ENCODE peak calls at places on chromosome 13, in ten cellular contexts. Z, U, J, L, Y, T, W, R, D and K are unnamed samples.

GRCh38 chr13:92807343-92807742 is 419.3 kb upstream of the GPC6 start:
- DNase-seq in Z (no peak), U (no peak), J (no peak), L (no peak), Y (no peak), T (peak), W (no peak), R (no peak), D (no peak), K (no peak)

GRCh38 chr13:50888362-50888761 is 21.2 kb upstream of the RNASEH2B start:
- DNase-seq in Z (no peak), U (no peak), J (no peak), L (no peak), Y (no peak), T (no peak), W (no peak), R (no peak), D (no peak), K (no peak)

GRCh38 chr13:50365683-50366391 is 350.6 kb downstream of the KCNRG start:
- DNase-seq in Z (no peak), U (no peak), J (no peak), L (no peak), Y (peak), T (no peak), W (no peak), R (no peak), D (no peak), K (no peak)

GRCh38 chr13:48081739-48082138 is 13.2 kb downstream of the MED4 start:
- DNase-seq in Z (no peak), U (no peak), J (no peak), L (no peak), Y (no peak), T (no peak), W (no peak), R (no peak), D (no peak), K (no peak)

GRCh38 chr13:20303636-20304035 is 71.5 kb upstream of the GJB6 start:
- DNase-seq in Z (no peak), U (no peak), J (no peak), L (no peak), Y (no peak), T (peak), W (no peak), R (no peak), D (no peak), K (no peak)

GRCh38 chr13:74210693-74211393 is 76.6 kb upstream of the KLF12 start:
- DNase-seq in Z (peak), U (no peak), J (no peak), L (no peak), Y (no peak), T (peak), W (no peak), R (no peak), D (no peak), K (no peak)

GRCh38 chr13:50286376-50286775 is 271.1 kb downstream of the KCNRG start:
- DNase-seq in Z (no peak), U (no peak), J (no peak), L (no peak), Y (no peak), T (no peak), W (no peak), R (no peak), D (no peak), K (no peak)

GRCh38 chr13:108006619-108007018 is 208.7 kb downstream of the LIG4 start:
- DNase-seq in Z (no peak), U (no peak), J (no peak), L (no peak), Y (no peak), T (no peak), W (no peak), R (no peak), D (no peak), K (no peak)

GRCh38 chr13:52371736-52372247 is 34.2 kb downstream of the THSD1 start:
- DNase-seq in Z (no peak), U (no peak), J (no peak), L (peak), Y (no peak), T (peak), W (no peak), R (no peak), D (no peak), K (no peak)

GRCh38 chr13:75461314-75461713 is 20.7 kb downstream of the TBC1D4 start:
- DNase-seq in Z (no peak), U (no peak), J (no peak), L (no peak), Y (no peak), T (no peak), W (no peak), R (no peak), D (no peak), K (no peak)

GRCh38 chr13:73693215-73693614 is 441.0 kb downstream of the KLF12 start:
- DNase-seq in Z (no peak), U (no peak), J (no peak), L (no peak), Y (no peak), T (peak), W (no peak), R (no peak), D (no peak), K (no peak)

GRCh38 chr13:41668130-41668757 is 210.9 kb downstream of the RGCC start:
- DNase-seq in Z (peak), U (peak), J (peak), L (peak), Y (peak), T (peak), W (no peak), R (no peak), D (peak), K (peak)

GRCh38 chr13:36712290-36712689 is 38.5 kb downstream of the SERTM1 start:
- DNase-seq in Z (no peak), U (no peak), J (no peak), L (no peak), Y (no peak), T (no peak), W (no peak), R (no peak), D (no peak), K (no peak)

GRCh38 chr13:47409778-47410177 is 512.9 kb upstream of the HTR2A start:
- DNase-seq in Z (no peak), U (no peak), J (no peak), L (no peak), Y (no peak), T (no peak), W (no peak), R (no peak), D (no peak), K (no peak)

GRCh38 chr13:40193290-40194203 is 472.9 kb downstream of the FOXO1 start:
- DNase-seq in Z (no peak), U (peak), J (peak), L (no peak), Y (no peak), T (peak), W (no peak), R (no peak), D (peak), K (no peak)

GRCh38 chr13:61002686-61003085 is 413.0 kb downstream of the PCDH20 start:
- DNase-seq in Z (no peak), U (no peak), J (no peak), L (no peak), Y (no peak), T (no peak), W (no peak), R (no peak), D (no peak), K (no peak)

GRCh38 chr13:50126378-50127016 is 111.3 kb downstream of the KCNRG start:
- DNase-seq in Z (no peak), U (no peak), J (no peak), L (no peak), Y (no peak), T (no peak), W (no peak), R (no peak), D (no peak), K (peak)

GRCh38 chr13:80363890-80364503 is 23.1 kb upstream of the SPRY2 start:
- DNase-seq in Z (no peak), U (no peak), J (no peak), L (no peak), Y (no peak), T (no peak), W (no peak), R (no peak), D (no peak), K (no peak)

GRCh38 chr13:51479199-51479523 is 26.3 kb upstream of the INTS6 start:
- DNase-seq in Z (no peak), U (no peak), J (no peak), L (no peak), Y (no peak), T (peak), W (no peak), R (no peak), D (no peak), K (no peak)

GRCh38 chr13:77696006-77696862 is 1.3 kb upstream of the SLAIN1 start:
- DNase-seq in Z (no peak), U (no peak), J (no peak), L (no peak), Y (no peak), T (no peak), W (no peak), R (no peak), D (no peak), K (peak)

GRCh38 chr13:40096357-40096911 is 441.0 kb downstream of the COG6 start:
- DNase-seq in Z (no peak), U (no peak), J (no peak), L (no peak), Y (no peak), T (no peak), W (no peak), R (no peak), D (no peak), K (no peak)

GRCh38 chr13:76019421-76020044 is 383.4 kb downstream of the LMO7 start:
- DNase-seq in Z (no peak), U (peak), J (no peak), L (no peak), Y (no peak), T (no peak), W (no peak), R (no peak), D (peak), K (no peak)

GRCh38 chr13:74201530-74201929 is 67.3 kb upstream of the KLF12 start:
- DNase-seq in Z (no peak), U (no peak), J (no peak), L (no peak), Y (no peak), T (no peak), W (no peak), R (no peak), D (no peak), K (no peak)

GRCh38 chr13:30529085-30529815 is 63.5 kb upstream of the HMGB1 start:
- DNase-seq in Z (no peak), U (no peak), J (no peak), L (no peak), Y (no peak), T (peak), W (no peak), R (no peak), D (no peak), K (peak)

GRCh38 chr13:50393641-50394040 is 378.4 kb downstream of the KCNRG start:
- DNase-seq in Z (no peak), U (no peak), J (no peak), L (no peak), Y (no peak), T (peak), W (no peak), R (no peak), D (no peak), K (no peak)

GRCh38 chr13:100589178-100589725 is 663 bp upstream of the GGACT start:
- DNase-seq in Z (no peak), U (no peak), J (no peak), L (no peak), Y (no peak), T (no peak), W (no peak), R (no peak), D (no peak), K (no peak)

GRCh38 chr13:76266566-76266965 is 619.6 kb downstream of the KCTD12 start:
- DNase-seq in Z (no peak), U (no peak), J (no peak), L (no peak), Y (no peak), T (no peak), W (no peak), R (no peak), D (no peak), K (no peak)

GRCh38 chr13:112679932-112680677 is 9.7 kb upstream of the ATP11A start:
- DNase-seq in Z (no peak), U (no peak), J (no peak), L (no peak), Y (no peak), T (no peak), W (peak), R (no peak), D (no peak), K (no peak)

GRCh38 chr13:67518785-67519184 is 288.6 kb upstream of the PCDH9 start:
- DNase-seq in Z (no peak), U (no peak), J (no peak), L (no peak), Y (no peak), T (no peak), W (no peak), R (no peak), D (no peak), K (no peak)

GRCh38 chr13:42612021-42612765 is 38.2 kb downstream of the TNFSF11 start:
- DNase-seq in Z (no peak), U (no peak), J (no peak), L (no peak), Y (no peak), T (no peak), W (no peak), R (no peak), D (no peak), K (no peak)

GRCh38 chr13:94950303-94950702 is 238.0 kb upstream of the SOX21 start:
- DNase-seq in Z (no peak), U (no peak), J (no peak), L (no peak), Y (no peak), T (no peak), W (no peak), R (no peak), D (no peak), K (no peak)
- TF ChIP-seq CTCF in Z (no peak), U (peak), J (no peak), L (no peak), Y (no peak), T (no peak), W (no peak), R (no peak), D (no peak), K (no peak)

GRCh38 chr13:44989941-44990340 is 603 bp downstream of the GPALPP1 start:
- DNase-seq in Z (no peak), U (no peak), J (no peak), L (no peak), Y (no peak), T (no peak), W (no peak), R (no peak), D (no peak), K (peak)

GRCh38 chr13:44989071-44989889 is at the start of the genes GPALPP1 and NUFIP1:
- DNase-seq in Z (peak), U (peak), J (peak), L (peak), Y (peak), T (peak), W (peak), R (peak), D (peak), K (peak)
- TF ChIP-seq CTCF in Z (no peak), U (no peak), J (no peak), L (no peak), Y (no peak), T (peak), W (no peak), R (no peak), D (no peak), K (no peak)

GRCh38 chr13:26500618-26501320 is 56.7 kb upstream of the WASF3 start:
- DNase-seq in Z (no peak), U (no peak), J (no peak), L (no peak), Y (no peak), T (no peak), W (no peak), R (no peak), D (no peak), K (no peak)
- TF ChIP-seq CTCF in Z (no peak), U (no peak), J (no peak), L (no peak), Y (no peak), T (no peak), W (no peak), R (no peak), D (no peak), K (no peak)

GRCh38 chr13:98537740-98538139 is 39.2 kb downstream of the STK24 start:
- DNase-seq in Z (no peak), U (no peak), J (no peak), L (no peak), Y (no peak), T (no peak), W (no peak), R (no peak), D (no peak), K (no peak)
- TF ChIP-seq CTCF in Z (no peak), U (no peak), J (no peak), L (no peak), Y (no peak), T (no peak), W (no peak), R (no peak), D (no peak), K (no peak)

DNA sequence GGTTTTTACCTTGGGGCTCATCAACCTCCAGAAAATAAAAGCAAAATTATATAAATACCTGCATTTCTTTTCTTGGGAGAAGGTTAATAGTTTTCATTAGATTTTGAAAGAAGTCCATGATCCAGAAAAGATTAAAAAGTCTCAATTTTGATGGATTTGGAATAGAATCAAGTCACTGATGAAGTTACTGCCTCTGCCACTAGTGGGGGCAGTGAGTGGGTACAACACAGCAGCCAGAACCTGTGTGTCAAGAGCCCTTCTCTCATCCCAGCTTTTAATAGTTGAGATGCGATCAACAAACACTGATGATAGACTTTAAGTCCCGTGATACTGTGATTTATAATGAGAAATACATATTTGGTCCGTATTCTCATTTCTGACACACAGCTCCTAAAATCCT is 686.7 kb downstream of the DIAPH3 start:
- DNase-seq in Z (no peak), U (no peak), J (no peak), L (no peak), Y (no peak), T (no peak), W (no peak), R (no peak), D (no peak), K (no peak)
- TF ChIP-seq CTCF in Z (peak), U (no peak), J (no peak), L (peak), Y (no peak), T (no peak), W (no peak), R (no peak), D (peak), K (no peak)

GRCh38 chr13:97653741-97654140 is 219.8 kb downstream of the RAP2A start:
- DNase-seq in Z (peak), U (no peak), J (no peak), L (no peak), Y (no peak), T (no peak), W (no peak), R (no peak), D (no peak), K (no peak)

GRCh38 chr13:97658556-97658955 is 224.6 kb downstream of the RAP2A start:
- DNase-seq in Z (no peak), U (no peak), J (no peak), L (no peak), Y (no peak), T (no peak), W (no peak), R (no peak), D (no peak), K (no peak)

GRCh38 chr13:97660488-97661086 is 226.6 kb downstream of the RAP2A start:
- DNase-seq in Z (no peak), U (no peak), J (no peak), L (no peak), Y (no peak), T (no peak), W (no peak), R (no peak), D (peak), K (no peak)

DNA sequence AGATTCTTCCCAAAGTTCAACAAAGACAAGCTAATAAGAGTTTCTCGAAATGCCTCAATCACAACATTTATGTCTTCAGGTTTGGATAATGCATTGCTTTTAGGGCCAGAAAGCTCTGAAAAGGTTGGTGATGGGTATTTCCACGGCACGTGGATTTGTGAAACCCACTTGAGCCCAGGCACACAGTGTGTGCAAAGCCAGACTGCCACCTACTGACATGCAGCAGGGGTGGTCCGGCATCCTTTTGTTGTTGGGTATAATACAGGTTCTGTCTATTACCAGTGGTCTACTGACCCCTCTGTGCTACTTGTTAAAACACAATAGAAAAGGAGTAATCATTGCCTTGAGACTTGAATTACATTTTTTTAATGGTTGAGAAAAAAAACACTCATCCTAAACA is 225.6 kb downstream of the RAP2A start:
- DNase-seq in Z (no peak), U (peak), J (no peak), L (no peak), Y (no peak), T (no peak), W (no peak), R (no peak), D (peak), K (no peak)
- TF ChIP-seq CTCF in Z (peak), U (peak), J (no peak), L (peak), Y (no peak), T (no peak), W (no peak), R (no peak), D (peak), K (peak)

DNA sequence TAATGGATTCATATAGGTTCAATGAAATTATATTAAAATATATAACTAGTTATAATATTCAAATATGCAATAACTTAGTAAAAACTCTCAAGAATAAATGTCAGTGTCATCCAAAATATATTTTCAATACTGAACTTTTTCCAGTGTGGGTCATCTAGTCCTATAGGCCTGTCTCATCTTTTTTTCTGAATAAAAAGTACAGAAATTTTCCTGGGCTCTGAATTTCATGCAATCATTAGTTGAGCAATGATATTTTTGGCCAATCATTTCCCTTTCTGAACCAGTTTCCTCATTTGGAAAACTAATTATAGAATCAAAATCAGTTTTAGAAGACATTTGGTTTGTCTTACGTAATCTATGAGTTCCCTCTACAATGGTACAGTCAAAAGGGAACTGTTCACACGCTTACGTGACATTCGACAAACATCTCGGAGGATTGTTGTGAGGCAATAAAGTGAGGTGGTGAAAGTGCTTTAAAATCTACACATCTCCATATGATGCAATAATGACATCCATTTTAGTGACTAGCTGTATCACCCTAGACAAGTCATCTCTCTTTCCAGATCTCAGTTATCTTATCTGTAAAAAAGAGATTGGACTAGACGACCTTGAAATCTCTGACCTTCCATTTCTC is 26.9 kb downstream of the FLT1 start:
- DNase-seq in Z (no peak), U (no peak), J (no peak), L (no peak), Y (no peak), T (no peak), W (no peak), R (no peak), D (no peak), K (peak)
- TF ChIP-seq CTCF in Z (no peak), U (no peak), J (no peak), L (no peak), Y (no peak), T (no peak), W (no peak), R (no peak), D (no peak), K (no peak)